ENCODE peak calls at places on chromosomes 2 and 18, in five cellular contexts. O, Y, P, V and E are unnamed samples.

GRCh38 chr2:190533175-190533967 is 1.2 kb downstream of the NEMP2 start:
- DNase-seq in Y (no peak), P (no peak), O (no peak), V (peak; percentile 42), E (peak; percentile 14)

GRCh38 chr2:70705160-70705850 is 62.7 kb downstream of the ADD2 start:
- DNase-seq in P (no peak), O (no peak), Y (no peak), V (no peak), E (no peak)

GRCh38 chr2:148122788-148123187 is 101.9 kb downstream of the MBD5 start:
- DNase-seq in Y (no peak), V (no peak), O (no peak), P (no peak), E (no peak)

GRCh38 chr2:15667579-15668556 is 76.2 kb downstream of the DDX1 start:
- DNase-seq in V (peak; percentile 80), P (no peak), Y (no peak), O (no peak), E (no peak)

GRCh38 chr2:229832499-229832898 is 89.3 kb downstream of the TRIP12 start:
- DNase-seq in V (no peak), P (no peak), O (no peak), Y (no peak), E (no peak)

GRCh38 chr2:172906401-172906811 is 169.2 kb upstream of the MAP3K20 start:
- DNase-seq in Y (no peak), P (no peak), O (no peak), V (no peak), E (no peak)

GRCh38 chr2:196113061-196113974 is 44.7 kb upstream of the DNAH7 start:
- DNase-seq in V (peak; percentile 74), P (no peak), O (no peak), Y (no peak), E (no peak)

GRCh38 chr2:240467659-240468299 is 32.3 kb downstream of the GPC1 start:
- DNase-seq in O (peak; percentile 5), P (no peak), Y (peak; percentile 29), V (no peak), E (no peak)

GRCh38 chr2:221104391-221104811 is 467.7 kb downstream of the EPHA4 start:
- DNase-seq in V (peak; percentile 44), Y (peak; percentile 70), P (no peak), O (peak; percentile 13), E (peak; percentile 38)

GRCh38 chr2:67854103-67854502 is 208.7 kb downstream of the C1D start:
- DNase-seq in V (no peak), Y (no peak), P (no peak), O (peak; percentile 20), E (peak; percentile 30)

GRCh38 chr18:75439356-75439755 is 11.9 kb upstream of the SMIM21 start:
- DNase-seq in P (no peak), O (no peak), Y (no peak), V (no peak), E (no peak)

GRCh38 chr2:240502430-240503121 is 55.2 kb downstream of the ANKMY1 start:
- DNase-seq in P (no peak), O (no peak), Y (no peak), V (no peak), E (no peak)

GRCh38 chr2:207632575-207633492 is 7.6 kb upstream of the METTL21A start:
- DNase-seq in P (no peak), V (peak; percentile 67), O (peak; percentile 43), Y (no peak), E (peak; percentile 23)

GRCh38 chr2:86372641-86373502 is 35.4 kb upstream of the REEP1 start:
- DNase-seq in O (peak; percentile 72), P (no peak), Y (no peak), V (peak; percentile 66), E (peak; percentile 73)

GRCh38 chr2:164826293-164827243 is 15.1 kb downstream of the COBLL1 start:
- DNase-seq in Y (peak; percentile 41), P (no peak), O (peak; percentile 48), V (peak; percentile 69), E (peak; percentile 64)

GRCh38 chr2:85257359-85258193 is 70.2 kb downstream of the TGOLN2 start:
- DNase-seq in V (peak; percentile 14), Y (no peak), P (no peak), O (no peak), E (no peak)

GRCh38 chr2:52258038-52258437 is 1226.1 kb upstream of the NRXN1 start:
- DNase-seq in O (no peak), P (no peak), Y (no peak), V (no peak), E (no peak)

GRCh38 chr2:28419705-28420270 is 27.1 kb downstream of the FOSL2 start:
- DNase-seq in V (no peak), Y (no peak), P (no peak), O (no peak), E (no peak)

GRCh38 chr2:190519975-190520767 is 14.4 kb downstream of the NEMP2 start:
- DNase-seq in V (no peak), O (no peak), Y (no peak), P (no peak), E (no peak)

GRCh38 chr2:188659656-188660406 is 314.3 kb upstream of the COL3A1 start:
- DNase-seq in P (no peak), Y (no peak), O (no peak), V (peak; percentile 66), E (peak; percentile 64)

GRCh38 chr2:48415765-48416515 is 114.0 kb upstream of the STON1 start:
- DNase-seq in Y (no peak), V (peak; percentile 46), P (no peak), O (peak; percentile 38), E (no peak)

GRCh38 chr2:86703704-86704370 is 16.3 kb upstream of the RMND5A start:
- DNase-seq in O (peak; percentile 21), Y (no peak), V (peak; percentile 59), P (no peak), E (peak; percentile 81)

GRCh38 chr2:63765117-63765516 is 76.6 kb upstream of the UGP2 start:
- DNase-seq in P (no peak), O (no peak), V (no peak), Y (no peak), E (no peak)

GRCh38 chr18:55419132-55419938 is 168.7 kb downstream of the TCF4 start:
- DNase-seq in Y (no peak), V (no peak), O (no peak), P (no peak), E (no peak)

GRCh38 chr18:55096261-55097026 is 137.2 kb upstream of the CCDC68 start:
- DNase-seq in V (peak; percentile 83), O (peak; percentile 57), P (no peak), Y (no peak), E (peak; percentile 79)

GRCh38 chr2:30358822-30359221 is 88.2 kb upstream of the LCLAT1 start:
- DNase-seq in O (no peak), Y (no peak), V (no peak), P (no peak), E (no peak)

GRCh38 chr2:216692636-216693413 is 2.5 kb downstream of the IGFBP5 start:
- DNase-seq in P (peak; percentile 48), O (peak; percentile 88), V (peak; percentile 50), Y (peak; percentile 88), E (peak; percentile 95)

GRCh38 chr2:97736608-97737330 is 23.4 kb downstream of the ZAP70 start:
- DNase-seq in Y (no peak), O (no peak), P (no peak), V (no peak), E (no peak)

GRCh38 chr18:6059551-6059950 is 164.2 kb upstream of the TMEM200C start:
- DNase-seq in V (no peak), O (no peak), Y (no peak), P (no peak), E (no peak)

GRCh38 chr2:122179492-122180070 is 424.1 kb downstream of the TSN start:
- DNase-seq in O (no peak), V (peak; percentile 45), P (no peak), Y (no peak), E (no peak)

GRCh38 chr2:169303579-169304285 is 58.6 kb downstream of the LRP2 start:
- DNase-seq in O (no peak), Y (no peak), P (no peak), V (no peak), E (no peak)

GRCh38 chr2:45128580-45128997 is 119.3 kb upstream of the SIX2 start:
- DNase-seq in V (peak; percentile 98), P (no peak), Y (no peak), O (peak; percentile 37), E (peak; percentile 86)
- TF ChIP-seq CTCF in V (peak; percentile 29), P (no peak), Y (no peak), O (no peak), E (no peak)

DNA sequence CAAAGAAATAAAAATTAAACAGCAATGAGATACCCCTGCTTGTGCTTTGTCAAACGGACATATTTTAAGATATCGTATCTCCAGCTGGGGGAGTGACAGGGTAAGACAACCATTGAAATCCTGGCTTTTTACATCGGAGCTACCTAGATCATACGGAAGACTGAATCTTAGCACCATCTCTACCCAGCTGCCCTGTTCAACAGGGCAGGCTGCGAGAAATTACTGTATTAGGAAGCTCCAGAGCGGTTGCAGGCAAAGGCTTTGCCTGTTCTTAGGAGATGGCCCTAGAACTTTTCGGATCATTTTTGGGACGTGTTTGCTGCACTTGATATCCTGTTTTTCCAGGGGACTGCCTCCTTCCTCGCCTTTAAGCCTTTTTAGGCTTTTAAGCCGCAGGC is 2.0 kb upstream of the PRKCE start:
- DNase-seq in Y (no peak), V (no peak), O (peak; percentile 32), P (no peak), E (no peak)
- H3K27ac ChIP-seq in Y (peak overlapping the region; percentile 100), V (peak overlapping the region; percentile 78), O (peak overlapping the region; percentile 95), P (no peak overlapping the region), E (no peak overlapping the region)

GRCh38 chr18:79720359-79720733 is 40.7 kb downstream of the CTDP1 start:
- DNase-seq in V (peak; percentile 3), O (no peak), Y (no peak), P (no peak), E (peak; percentile 21)

GRCh38 chr18:79718878-79719477 is 39.4 kb downstream of the CTDP1 start:
- DNase-seq in V (no peak), O (no peak), Y (no peak), P (no peak), E (no peak)

GRCh38 chr18:79717555-79718074 is 38.0 kb downstream of the CTDP1 start:
- DNase-seq in P (no peak), V (no peak), Y (no peak), O (no peak), E (no peak)

GRCh38 chr18:79717059-79717458 is 37.5 kb downstream of the CTDP1 start:
- DNase-seq in P (no peak), V (no peak), O (no peak), Y (no peak), E (no peak)

GRCh38 chr18:79718126-79718525 is 38.5 kb downstream of the CTDP1 start:
- DNase-seq in O (no peak), Y (no peak), P (no peak), V (no peak), E (no peak)
- H3K36me3 ChIP-seq in O (no peaks in the 10 kb centered on the region), Y (no peaks in the 10 kb centered on the region), P (peaks cover 30% of the 10 kb centered on the region), V (peaks cover 8% of the 10 kb centered on the region), E (no peaks in the 10 kb centered on the region)

GRCh38 chr2:9655441-9656269 is 24.9 kb upstream of the YWHAQ start:
- DNase-seq in P (peak; percentile 27), O (no peak), Y (no peak), V (peak; percentile 84), E (no peak)

GRCh38 chr2:9656270-9656766 is 25.5 kb upstream of the YWHAQ start:
- DNase-seq in Y (no peak), V (peak; percentile 91), P (peak; percentile 14), O (no peak), E (peak; percentile 68)

GRCh38 chr2:9658972-9659371 is 28.2 kb upstream of the YWHAQ start:
- DNase-seq in Y (no peak), O (peak; percentile 26), P (no peak), V (peak; percentile 42), E (no peak)

GRCh38 chr2:9657083-9657482 is 26.3 kb upstream of the YWHAQ start:
- DNase-seq in V (no peak), Y (no peak), O (no peak), P (no peak), E (no peak)

GRCh38 chr2:9657731-9658130 is 26.9 kb upstream of the YWHAQ start:
- DNase-seq in Y (no peak), O (no peak), V (no peak), P (no peak), E (no peak)
- TF ChIP-seq CTCF in Y (no peak), O (peak; percentile 4), V (no peak), P (no peak), E (no peak)